ENCODE peak calls at places on chromosomes 16 and 17, in ten cellular contexts. One of them, this sample, is unnamed. For H3K27me3, the result is how much of the 10 kb centered on the place peaks cover.

GRCh38 chr16:11276880-11277593 is 757 bp upstream of the PRM2 start:
- DNase-seq in neuronal stem cell: no peak
- DNase-seq in psoas muscle: no peak
- DNase-seq in right cardiac atrium: no peak
- DNase-seq in HCT116: no peak
- DNase-seq in mesenchymal stem cell: no peak
- DNase-seq in K562: no peak
- DNase-seq in CD8-positive, alpha-beta memory T cell: no peak
- DNase-seq in ovary: no peak
- DNase-seq in uterus: no peak
- DNase-seq in this sample: no peak

GRCh38 chr17:75590849-75591721 is 3.5 kb downstream of the MYO15B start:
- DNase-seq in mesenchymal stem cell: no peak
- DNase-seq in HCT116: no peak
- DNase-seq in neuronal stem cell: no peak
- DNase-seq in ovary: no peak
- DNase-seq in right cardiac atrium: peak
- DNase-seq in K562: no peak
- DNase-seq in psoas muscle: no peak
- DNase-seq in uterus: no peak
- DNase-seq in CD8-positive, alpha-beta memory T cell: no peak
- DNase-seq in this sample: no peak

GRCh38 chr16:70460737-70461261 is 6.4 kb downstream of the FCSK start:
- DNase-seq in HCT116: no peak
- DNase-seq in K562: no peak
- DNase-seq in uterus: no peak
- DNase-seq in ovary: no peak
- DNase-seq in CD8-positive, alpha-beta memory T cell: no peak
- DNase-seq in mesenchymal stem cell: peak
- DNase-seq in neuronal stem cell: no peak
- DNase-seq in psoas muscle: no peak
- DNase-seq in right cardiac atrium: no peak
- DNase-seq in this sample: no peak

GRCh38 chr17:76497979-76498885 is 3.0 kb downstream of the RHBDF2 start:
- DNase-seq in right cardiac atrium: peak
- DNase-seq in neuronal stem cell: no peak
- DNase-seq in ovary: peak
- DNase-seq in CD8-positive, alpha-beta memory T cell: no peak
- DNase-seq in psoas muscle: peak
- DNase-seq in HCT116: no peak
- DNase-seq in mesenchymal stem cell: peak
- DNase-seq in uterus: peak
- DNase-seq in K562: no peak
- DNase-seq in this sample: peak

GRCh38 chr17:77392376-77393273 is 251.9 kb downstream of the SEC14L1 start:
- DNase-seq in psoas muscle: peak
- DNase-seq in K562: peak
- DNase-seq in HCT116: no peak
- DNase-seq in uterus: no peak
- DNase-seq in ovary: peak
- DNase-seq in right cardiac atrium: peak
- DNase-seq in CD8-positive, alpha-beta memory T cell: no peak
- DNase-seq in mesenchymal stem cell: no peak
- DNase-seq in neuronal stem cell: no peak
- DNase-seq in this sample: peak

GRCh38 chr16:49921106-49921505 is 65.2 kb upstream of the ZNF423 start:
- DNase-seq in ovary: no peak
- DNase-seq in CD8-positive, alpha-beta memory T cell: no peak
- DNase-seq in uterus: no peak
- DNase-seq in mesenchymal stem cell: no peak
- DNase-seq in right cardiac atrium: no peak
- DNase-seq in HCT116: no peak
- DNase-seq in neuronal stem cell: no peak
- DNase-seq in psoas muscle: no peak
- DNase-seq in K562: no peak
- DNase-seq in this sample: no peak

GRCh38 chr16:19781196-19781595 is 63.1 kb downstream of the IQCK start:
- DNase-seq in ovary: no peak
- DNase-seq in uterus: no peak
- DNase-seq in CD8-positive, alpha-beta memory T cell: no peak
- DNase-seq in right cardiac atrium: no peak
- DNase-seq in neuronal stem cell: no peak
- DNase-seq in mesenchymal stem cell: no peak
- DNase-seq in psoas muscle: no peak
- DNase-seq in HCT116: no peak
- DNase-seq in K562: no peak
- DNase-seq in this sample: no peak

GRCh38 chr17:7132511-7133094 is 18.0 kb upstream of the ASGR2 start:
- DNase-seq in HCT116: no peak
- DNase-seq in ovary: no peak
- DNase-seq in uterus: no peak
- DNase-seq in mesenchymal stem cell: peak
- DNase-seq in K562: no peak
- DNase-seq in CD8-positive, alpha-beta memory T cell: peak
- DNase-seq in right cardiac atrium: no peak
- DNase-seq in neuronal stem cell: peak
- DNase-seq in psoas muscle: no peak
- DNase-seq in this sample: no peak

GRCh38 chr17:2965621-2966275 is 97.7 kb downstream of the OR1D5 start:
- DNase-seq in HCT116: peak
- DNase-seq in uterus: no peak
- DNase-seq in neuronal stem cell: no peak
- DNase-seq in mesenchymal stem cell: peak
- DNase-seq in ovary: no peak
- DNase-seq in right cardiac atrium: no peak
- DNase-seq in K562: no peak
- DNase-seq in psoas muscle: no peak
- DNase-seq in CD8-positive, alpha-beta memory T cell: no peak
- DNase-seq in this sample: no peak

GRCh38 chr16:8686031-8686621 is 11.7 kb downstream of the ABAT start:
- DNase-seq in ovary: no peak
- DNase-seq in right cardiac atrium: peak
- DNase-seq in CD8-positive, alpha-beta memory T cell: no peak
- DNase-seq in uterus: no peak
- DNase-seq in K562: no peak
- DNase-seq in mesenchymal stem cell: no peak
- DNase-seq in psoas muscle: no peak
- DNase-seq in HCT116: no peak
- DNase-seq in neuronal stem cell: peak
- DNase-seq in this sample: peak

GRCh38 chr17:82882715-82883446 is 43.1 kb upstream of the ZNF750 start:
- DNase-seq in HCT116: no peak
- DNase-seq in ovary: no peak
- DNase-seq in uterus: no peak
- DNase-seq in mesenchymal stem cell: no peak
- DNase-seq in CD8-positive, alpha-beta memory T cell: peak
- DNase-seq in neuronal stem cell: no peak
- DNase-seq in right cardiac atrium: peak
- DNase-seq in psoas muscle: no peak
- DNase-seq in K562: peak
- DNase-seq in this sample: peak

DNA sequence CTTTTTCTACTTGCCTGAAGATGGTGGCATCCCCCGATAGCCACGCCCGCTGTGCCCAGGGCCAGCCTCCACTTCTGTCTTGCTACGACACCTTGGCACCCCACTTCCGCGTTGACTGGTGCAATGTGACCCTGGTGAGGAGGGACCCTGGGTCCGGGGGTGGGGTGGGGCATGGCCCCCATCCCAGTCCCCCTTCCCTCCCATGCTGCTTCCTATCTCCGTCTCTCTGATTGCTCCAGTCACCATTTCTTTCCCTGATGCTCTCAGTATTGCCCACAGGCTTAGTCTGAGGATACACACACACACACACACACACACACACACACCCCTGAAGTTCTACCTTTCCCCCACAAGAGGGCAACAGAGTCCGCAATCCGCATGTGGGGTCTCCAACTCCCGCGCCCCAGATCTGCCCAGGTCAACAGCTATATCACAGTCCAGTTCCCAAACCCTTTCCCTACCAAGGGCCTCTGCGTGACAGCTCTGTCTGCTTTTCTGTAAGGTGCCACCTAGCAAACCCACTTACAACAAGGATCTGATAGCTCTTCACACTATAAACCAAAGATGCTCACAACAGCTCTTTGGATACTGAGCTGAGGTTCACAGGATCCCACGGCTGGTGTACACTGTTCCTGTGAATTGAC is 3.4 kb downstream of the SGCA start:
- DNase-seq in CD8-positive, alpha-beta memory T cell: peak
- DNase-seq in mesenchymal stem cell: peak
- DNase-seq in HCT116: peak
- DNase-seq in neuronal stem cell: peak
- DNase-seq in ovary: no peak
- DNase-seq in K562: peak
- DNase-seq in uterus: peak
- DNase-seq in right cardiac atrium: peak
- DNase-seq in psoas muscle: peak
- DNase-seq in this sample: peak
- H3K4me3 ChIP-seq in CD8-positive, alpha-beta memory T cell: peak
- H3K4me3 ChIP-seq in mesenchymal stem cell: no peak
- H3K4me3 ChIP-seq in HCT116: peak
- H3K4me3 ChIP-seq in neuronal stem cell: no peak
- H3K4me3 ChIP-seq in ovary: no peak
- H3K4me3 ChIP-seq in K562: no peak
- H3K4me3 ChIP-seq in uterus: no peak
- H3K4me3 ChIP-seq in right cardiac atrium: no peak
- H3K4me3 ChIP-seq in psoas muscle: peak
- H3K4me3 ChIP-seq in this sample: no peak

GRCh38 chr17:5719976-5720375 is 135.7 kb upstream of the NLRP1 start:
- DNase-seq in mesenchymal stem cell: peak
- DNase-seq in neuronal stem cell: no peak
- DNase-seq in ovary: no peak
- DNase-seq in HCT116: no peak
- DNase-seq in psoas muscle: no peak
- DNase-seq in K562: no peak
- DNase-seq in CD8-positive, alpha-beta memory T cell: no peak
- DNase-seq in uterus: no peak
- DNase-seq in right cardiac atrium: no peak
- DNase-seq in this sample: no peak

GRCh38 chr17:5715478-5715877 is 131.2 kb upstream of the NLRP1 start:
- DNase-seq in HCT116: no peak
- DNase-seq in psoas muscle: no peak
- DNase-seq in neuronal stem cell: no peak
- DNase-seq in K562: no peak
- DNase-seq in right cardiac atrium: no peak
- DNase-seq in uterus: no peak
- DNase-seq in CD8-positive, alpha-beta memory T cell: no peak
- DNase-seq in ovary: no peak
- DNase-seq in mesenchymal stem cell: peak
- DNase-seq in this sample: no peak

GRCh38 chr17:5718751-5719150 is 134.4 kb upstream of the NLRP1 start:
- DNase-seq in neuronal stem cell: peak
- DNase-seq in psoas muscle: no peak
- DNase-seq in K562: no peak
- DNase-seq in mesenchymal stem cell: no peak
- DNase-seq in CD8-positive, alpha-beta memory T cell: no peak
- DNase-seq in ovary: no peak
- DNase-seq in uterus: no peak
- DNase-seq in HCT116: no peak
- DNase-seq in right cardiac atrium: no peak
- DNase-seq in this sample: no peak

GRCh38 chr17:5711344-5711743 is 127.0 kb upstream of the NLRP1 start:
- DNase-seq in CD8-positive, alpha-beta memory T cell: no peak
- DNase-seq in mesenchymal stem cell: no peak
- DNase-seq in K562: no peak
- DNase-seq in ovary: no peak
- DNase-seq in uterus: no peak
- DNase-seq in psoas muscle: no peak
- DNase-seq in HCT116: no peak
- DNase-seq in neuronal stem cell: peak
- DNase-seq in right cardiac atrium: no peak
- DNase-seq in this sample: no peak

DNA sequence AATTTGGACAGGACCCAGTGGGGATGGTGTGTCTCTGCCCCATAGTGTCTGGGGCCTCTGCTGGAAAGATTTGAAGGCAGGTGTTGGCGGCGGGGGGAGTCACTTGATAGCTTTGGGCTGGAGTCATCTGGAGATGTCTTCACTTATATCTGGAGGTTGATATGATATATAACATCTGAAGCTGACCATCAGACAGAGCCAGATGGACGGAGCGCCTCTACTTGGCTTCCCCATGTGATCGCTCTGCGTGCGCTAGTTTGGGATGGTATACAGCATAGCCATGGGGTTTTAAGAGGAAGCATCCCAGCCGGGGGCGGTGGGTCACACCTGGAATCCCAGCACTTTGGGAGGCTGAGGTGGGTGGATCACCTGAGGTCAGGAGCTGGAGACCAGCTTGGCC is 130.7 kb upstream of the NLRP1 start:
- DNase-seq in ovary: no peak
- DNase-seq in K562: no peak
- DNase-seq in HCT116: no peak
- DNase-seq in CD8-positive, alpha-beta memory T cell: no peak
- DNase-seq in neuronal stem cell: no peak
- DNase-seq in right cardiac atrium: no peak
- DNase-seq in mesenchymal stem cell: no peak
- DNase-seq in uterus: no peak
- DNase-seq in psoas muscle: no peak
- DNase-seq in this sample: no peak
- H3K27me3 ChIP-seq in ovary: under half
- H3K27me3 ChIP-seq in K562: under half
- H3K27me3 ChIP-seq in HCT116: half or more
- H3K27me3 ChIP-seq in CD8-positive, alpha-beta memory T cell: under half
- H3K27me3 ChIP-seq in neuronal stem cell: under half
- H3K27me3 ChIP-seq in right cardiac atrium: under half
- H3K27me3 ChIP-seq in mesenchymal stem cell: half or more
- H3K27me3 ChIP-seq in uterus: under half
- H3K27me3 ChIP-seq in psoas muscle: under half
- H3K27me3 ChIP-seq in this sample: under half

DNA sequence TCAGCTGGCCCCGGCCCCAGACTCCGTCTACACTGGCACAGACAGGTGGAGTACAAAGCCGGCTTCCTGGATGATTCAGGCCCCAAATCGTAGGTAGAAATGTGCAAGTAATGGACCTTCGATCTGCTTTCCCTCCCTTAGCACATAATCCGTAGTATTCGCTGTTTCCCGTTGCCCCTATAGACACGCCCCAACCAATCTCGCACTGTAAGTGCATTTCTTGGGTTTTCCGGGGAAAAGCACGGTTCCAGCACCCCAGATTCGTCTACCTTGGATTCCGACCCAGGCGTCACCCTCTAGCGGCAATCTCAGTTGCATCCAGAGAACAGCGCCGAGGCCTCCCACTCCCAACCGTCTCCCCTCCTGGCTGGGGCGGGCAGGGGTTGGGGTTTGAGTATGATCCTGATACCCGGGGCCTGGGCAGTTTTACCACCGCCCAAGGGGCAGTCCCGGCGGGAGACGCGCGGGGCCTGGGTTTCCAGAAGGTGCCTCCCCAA is 12.1 kb upstream of the FOXF1 start:
- DNase-seq in mesenchymal stem cell: peak
- DNase-seq in neuronal stem cell: no peak
- DNase-seq in CD8-positive, alpha-beta memory T cell: no peak
- DNase-seq in right cardiac atrium: no peak
- DNase-seq in HCT116: no peak
- DNase-seq in ovary: no peak
- DNase-seq in psoas muscle: no peak
- DNase-seq in K562: no peak
- DNase-seq in uterus: no peak
- DNase-seq in this sample: no peak
- H3K27ac ChIP-seq in mesenchymal stem cell: no peak
- H3K27ac ChIP-seq in neuronal stem cell: no peak
- H3K27ac ChIP-seq in CD8-positive, alpha-beta memory T cell: no peak
- H3K27ac ChIP-seq in right cardiac atrium: no peak
- H3K27ac ChIP-seq in HCT116: no peak
- H3K27ac ChIP-seq in ovary: no peak
- H3K27ac ChIP-seq in psoas muscle: no peak
- H3K27ac ChIP-seq in K562: no peak
- H3K27ac ChIP-seq in uterus: no peak
- H3K27ac ChIP-seq in this sample: no peak

GRCh38 chr17:60600490-60601431 is 768 bp downstream of the PPM1D start:
- DNase-seq in HCT116: peak
- DNase-seq in right cardiac atrium: peak
- DNase-seq in mesenchymal stem cell: peak
- DNase-seq in K562: peak
- DNase-seq in ovary: peak
- DNase-seq in CD8-positive, alpha-beta memory T cell: peak
- DNase-seq in neuronal stem cell: peak
- DNase-seq in psoas muscle: peak
- DNase-seq in uterus: peak
- DNase-seq in this sample: peak
- H3K4me3 ChIP-seq in HCT116: peak
- H3K4me3 ChIP-seq in right cardiac atrium: peak
- H3K4me3 ChIP-seq in mesenchymal stem cell: peak
- H3K4me3 ChIP-seq in K562: peak
- H3K4me3 ChIP-seq in ovary: peak
- H3K4me3 ChIP-seq in CD8-positive, alpha-beta memory T cell: peak
- H3K4me3 ChIP-seq in neuronal stem cell: peak
- H3K4me3 ChIP-seq in psoas muscle: peak
- H3K4me3 ChIP-seq in uterus: peak
- H3K4me3 ChIP-seq in this sample: peak